ENCODE peak calls at places on chromosomes 11 and 22, in nine cellular contexts. S, B, I, G, L, W, A, U and M are unnamed samples.

GRCh38 chr22:27573280-27573711 is 228.3 kb downstream of the MN1 start:
- DNase-seq in S (no peak), B (no peak), I (no peak), G (peak), L (no peak), W (peak), A (no peak), U (no peak), M (no peak)

GRCh38 chr11:16846305-16846704 is 107.9 kb downstream of the C11orf58 start:
- DNase-seq in S (no peak), B (peak), I (no peak), G (no peak), L (no peak), W (no peak), A (no peak), U (no peak), M (no peak)

GRCh38 chr22:37231406-37232139 is 12.5 kb downstream of the RAC2 start:
- DNase-seq in S (no peak), B (no peak), I (peak), G (peak), L (no peak), W (no peak), A (no peak), U (no peak), M (no peak)

GRCh38 chr11:60130496-60130895 is 42.0 kb downstream of the MS4A2 start:
- DNase-seq in S (peak), B (peak), I (no peak), G (peak), L (no peak), W (peak), A (no peak), U (peak), M (peak)

GRCh38 chr11:19679952-19680823 is 32.4 kb upstream of the NAV2 start:
- DNase-seq in S (peak), B (peak), I (peak), G (peak), L (peak), W (peak), A (peak), U (peak), M (peak)

GRCh38 chr11:77560605-77561004 is 29.1 kb upstream of the AQP11 start:
- DNase-seq in S (peak), B (peak), I (no peak), G (no peak), L (peak), W (no peak), A (peak), U (no peak), M (peak)

GRCh38 chr11:75873417-75874148 is 58.6 kb downstream of the UVRAG start:
- DNase-seq in S (no peak), B (no peak), I (no peak), G (peak), L (no peak), W (peak), A (no peak), U (no peak), M (no peak)

GRCh38 chr11:33736148-33736809 is at the start of gene CD59:
- DNase-seq in S (peak), B (peak), I (peak), G (peak), L (peak), W (peak), A (peak), U (peak), M (peak)

GRCh38 chr11:46560300-46561025 is 33.4 kb downstream of the AMBRA1 start:
- DNase-seq in S (peak), B (peak), I (no peak), G (no peak), L (peak), W (no peak), A (peak), U (no peak), M (peak)

GRCh38 chr11:34427171-34427805 is 11.4 kb upstream of the CAT start:
- DNase-seq in S (peak), B (peak), I (no peak), G (no peak), L (peak), W (no peak), A (peak), U (peak), M (peak)

GRCh38 chr11:102241026-102241425 is 76.3 kb upstream of the BIRC3 start:
- DNase-seq in S (peak), B (no peak), I (no peak), G (no peak), L (no peak), W (no peak), A (peak), U (no peak), M (no peak)

GRCh38 chr11:79697905-79698304 is 257.1 kb upstream of the TENM4 start:
- DNase-seq in S (no peak), B (no peak), I (no peak), G (no peak), L (no peak), W (no peak), A (no peak), U (no peak), M (no peak)

GRCh38 chr11:35629511-35629910 is 11.3 kb downstream of the FJX1 start:
- DNase-seq in S (no peak), B (no peak), I (no peak), G (no peak), L (no peak), W (peak), A (no peak), U (no peak), M (no peak)

GRCh38 chr11:6546735-6547134 is 49.7 kb downstream of the DNHD1 start:
- DNase-seq in S (no peak), B (no peak), I (no peak), G (no peak), L (no peak), W (no peak), A (no peak), U (no peak), M (no peak)

GRCh38 chr22:44024288-44024908 is at the start of gene PARVB:
- DNase-seq in S (peak), B (peak), I (peak), G (peak), L (peak), W (peak), A (no peak), U (peak), M (no peak)

GRCh38 chr22:44107341-44107740 is 73.4 kb upstream of the PARVG start:
- DNase-seq in S (no peak), B (no peak), I (peak), G (peak), L (no peak), W (peak), A (peak), U (no peak), M (no peak)

GRCh38 chr11:16632295-16633200 is 105.9 kb upstream of the C11orf58 start:
- DNase-seq in S (peak), B (peak), I (no peak), G (no peak), L (peak), W (peak), A (peak), U (peak), M (peak)

GRCh38 chr11:11297578-11297977 is 55.5 kb downstream of the CSNK2A3 start:
- DNase-seq in S (peak), B (no peak), I (no peak), G (peak), L (no peak), W (no peak), A (no peak), U (no peak), M (no peak)

GRCh38 chr22:37155971-37156370 is 6.3 kb upstream of the IL2RB start:
- DNase-seq in S (no peak), B (no peak), I (no peak), G (no peak), L (no peak), W (no peak), A (no peak), U (no peak), M (no peak)

GRCh38 chr22:21867528-21868266 is at the start of gene MAPK1:
- DNase-seq in S (peak), B (peak), I (peak), G (peak), L (peak), W (peak), A (peak), U (peak), M (peak)

GRCh38 chr22:48096411-48096810 is 1334.0 kb downstream of the TBC1D22A start:
- DNase-seq in S (no peak), B (no peak), I (no peak), G (no peak), L (no peak), W (no peak), A (no peak), U (no peak), M (no peak)

GRCh38 chr11:10322830-10323792 is 18.2 kb downstream of the ADM start:
- DNase-seq in S (peak), B (peak), I (no peak), G (no peak), L (peak), W (peak), A (peak), U (peak), M (peak)

GRCh38 chr11:105573091-105573490 is 36.8 kb upstream of the GRIA4 start:
- DNase-seq in S (no peak), B (peak), I (no peak), G (no peak), L (no peak), W (no peak), A (peak), U (peak), M (no peak)

GRCh38 chr11:104033134-104033533 is 3.3 kb upstream of the DDI1 start:
- DNase-seq in S (peak), B (peak), I (no peak), G (no peak), L (peak), W (no peak), A (peak), U (no peak), M (peak)

GRCh38 chr22:47564158-47564450 is 801.7 kb downstream of the TBC1D22A start:
- DNase-seq in S (no peak), B (no peak), I (no peak), G (no peak), L (no peak), W (no peak), A (no peak), U (no peak), M (no peak)

GRCh38 chr11:89381094-89381493 is 110.1 kb downstream of the NOX4 start:
- DNase-seq in S (peak), B (peak), I (no peak), G (no peak), L (peak), W (peak), A (peak), U (no peak), M (peak)

GRCh38 chr11:105232021-105232420 is 92.5 kb upstream of the CARD18 start:
- DNase-seq in S (no peak), B (peak), I (no peak), G (no peak), L (no peak), W (no peak), A (no peak), U (no peak), M (no peak)

GRCh38 chr22:19605508-19606331 is 81.5 kb upstream of the CLDN5 start:
- DNase-seq in S (no peak), B (no peak), I (no peak), G (peak), L (no peak), W (no peak), A (no peak), U (no peak), M (no peak)

GRCh38 chr22:38955250-38955775 is 2.1 kb upstream of the APOBEC3A start:
- DNase-seq in S (no peak), B (no peak), I (no peak), G (no peak), L (no peak), W (no peak), A (no peak), U (no peak), M (no peak)

GRCh38 chr11:9922806-9923205 is 258.9 kb downstream of the SWAP70 start:
- DNase-seq in S (no peak), B (peak), I (no peak), G (peak), L (no peak), W (peak), A (peak), U (peak), M (no peak)

GRCh38 chr11:117204283-117205080 is 5.3 kb downstream of the TAGLN start:
- DNase-seq in S (no peak), B (no peak), I (no peak), G (peak), L (no peak), W (no peak), A (no peak), U (no peak), M (no peak)
- H3K4me3 ChIP-seq in S (no peak), B (no peak), I (no peak), G (no peak), L (no peak), W (no peak), A (no peak), U (no peak), M (no peak)

GRCh38 chr11:64090811-64091516 is 55.2 kb downstream of the FLRT1 start:
- DNase-seq in S (peak), B (peak), I (no peak), G (peak), L (no peak), W (peak), A (no peak), U (no peak), M (no peak)
- H3K4me3 ChIP-seq in S (no peak), B (peak), I (no peak), G (no peak), L (peak), W (no peak), A (no peak), U (no peak), M (no peak)

DNA sequence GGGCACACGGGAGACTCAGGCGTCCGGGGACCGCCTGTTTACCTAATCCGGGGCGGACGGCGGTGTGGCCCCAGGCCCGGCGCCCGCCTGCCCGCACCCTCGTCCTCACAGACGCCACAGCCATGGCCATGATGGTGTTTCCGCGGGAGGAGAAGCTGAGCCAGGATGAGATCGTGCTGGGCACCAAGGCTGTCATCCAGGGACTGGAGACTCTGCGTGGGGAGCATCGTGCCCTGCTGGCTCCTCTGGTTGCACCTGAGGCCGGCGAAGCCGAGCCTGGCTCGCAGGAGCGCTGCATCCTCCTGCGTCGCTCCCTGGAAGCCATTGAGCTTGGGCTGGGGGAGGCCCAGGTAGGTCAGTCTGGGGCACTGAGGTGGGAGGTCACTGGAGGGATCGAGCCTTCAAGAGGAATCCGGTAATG is 10.0 kb upstream of the RAB1B start:
- DNase-seq in S (no peak), B (no peak), I (no peak), G (no peak), L (no peak), W (no peak), A (no peak), U (no peak), M (no peak)
- H3K4me3 ChIP-seq in S (peak), B (peak), I (peak), G (peak), L (peak), W (peak), A (peak), U (peak), M (peak)

GRCh38 chr22:50479686-50480085 is 1.7 kb upstream of the ADM2 start:
- DNase-seq in S (no peak), B (no peak), I (no peak), G (no peak), L (no peak), W (no peak), A (no peak), U (no peak), M (no peak)

GRCh38 chr22:50483106-50483505 is 1.8 kb downstream of the ADM2 start:
- DNase-seq in S (no peak), B (no peak), I (peak), G (no peak), L (no peak), W (no peak), A (no peak), U (no peak), M (no peak)

GRCh38 chr22:50482107-50483074 is 1.0 kb downstream of the ADM2 start:
- DNase-seq in S (no peak), B (no peak), I (peak), G (peak), L (no peak), W (peak), A (no peak), U (no peak), M (no peak)

GRCh38 chr22:50481045-50481439 is 301 bp upstream of the ADM2 start:
- DNase-seq in S (no peak), B (no peak), I (no peak), G (no peak), L (no peak), W (peak), A (no peak), U (no peak), M (no peak)

GRCh38 chr22:50481440-50482106 is at the start of gene ADM2:
- DNase-seq in S (peak), B (peak), I (peak), G (peak), L (peak), W (peak), A (no peak), U (peak), M (no peak)
- H3K4me3 ChIP-seq in S (peak), B (peak), I (peak), G (peak), L (peak), W (peak), A (peak), U (peak), M (peak)

GRCh38 chr22:36029406-36029755 is 757 bp upstream of the RBFOX2 start:
- DNase-seq in S (peak), B (peak), I (no peak), G (no peak), L (no peak), W (no peak), A (no peak), U (no peak), M (no peak)
- H3K4me3 ChIP-seq in S (peak), B (peak), I (peak), G (peak), L (peak), W (peak), A (peak), U (peak), M (peak)

GRCh38 chr22:25100402-25100801 is 99.3 kb upstream of the CRYBB3 start:
- DNase-seq in S (no peak), B (no peak), I (no peak), G (no peak), L (no peak), W (no peak), A (no peak), U (no peak), M (no peak)

GRCh38 chr22:25099202-25099601 is 100.5 kb upstream of the CRYBB3 start:
- DNase-seq in S (no peak), B (no peak), I (no peak), G (no peak), L (no peak), W (no peak), A (no peak), U (no peak), M (no peak)

GRCh38 chr22:25097006-25097405 is 102.7 kb upstream of the CRYBB3 start:
- DNase-seq in S (no peak), B (no peak), I (no peak), G (no peak), L (no peak), W (no peak), A (no peak), U (no peak), M (no peak)

GRCh38 chr22:25100972-25101371 is 98.7 kb upstream of the CRYBB3 start:
- DNase-seq in S (no peak), B (no peak), I (no peak), G (peak), L (no peak), W (no peak), A (no peak), U (no peak), M (no peak)

GRCh38 chr22:25098445-25099081 is 101.1 kb upstream of the CRYBB3 start:
- DNase-seq in S (no peak), B (no peak), I (no peak), G (peak), L (no peak), W (peak), A (no peak), U (no peak), M (no peak)
- H3K4me3 ChIP-seq in S (no peak), B (no peak), I (no peak), G (no peak), L (no peak), W (no peak), A (no peak), U (no peak), M (no peak)

GRCh38 chr11:84384637-84385227 is 1098.6 kb upstream of the CCDC90B start:
- DNase-seq in S (peak), B (peak), I (no peak), G (no peak), L (peak), W (peak), A (peak), U (peak), M (peak)
- H3K4me3 ChIP-seq in S (no peak), B (no peak), I (no peak), G (no peak), L (no peak), W (no peak), A (no peak), U (no peak), M (no peak)

DNA sequence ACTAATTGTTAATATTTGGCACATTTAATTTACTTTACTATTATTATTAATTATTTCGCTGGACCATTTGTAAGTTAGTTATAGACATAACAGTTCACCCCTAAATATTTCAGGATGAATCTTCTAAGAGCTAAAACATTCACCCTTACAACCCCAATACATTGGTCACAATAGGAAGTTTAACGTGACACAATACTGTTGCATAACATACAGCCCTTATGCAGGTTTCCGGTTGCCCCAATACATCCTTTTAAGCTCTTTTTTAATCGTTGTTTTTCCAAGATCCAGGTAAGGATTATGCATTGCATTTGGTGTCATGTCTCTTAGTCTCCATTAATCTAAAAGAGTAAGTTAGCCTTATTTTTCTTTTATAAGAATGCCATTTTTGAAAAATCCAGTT is 71.2 kb downstream of the HSD17B12 start:
- DNase-seq in S (no peak), B (no peak), I (no peak), G (no peak), L (no peak), W (no peak), A (no peak), U (no peak), M (no peak)
- H3K4me3 ChIP-seq in S (no peak), B (no peak), I (no peak), G (no peak), L (no peak), W (no peak), A (no peak), U (no peak), M (no peak)